ENCODE peak calls at places on chromosome 21, in eight cellular contexts. J, S, C, Y, V, D, F and P are unnamed samples.
A peak's percentile ranks its signal among the peaks of the same experiment; 100 is the strongest.

GRCh38 chr21:36087362-36088138 is 17.7 kb downstream of the CBR1 start:
- DNase-seq in Y (no peak), J (peak; percentile 97), D (no peak), C (no peak), F (peak; percentile 26), V (no peak), S (no peak), P (no peak)

GRCh38 chr21:34949499-34949898 is 99.6 kb downstream of the RUNX1 start:
- DNase-seq in V (no peak), S (no peak), F (no peak), C (no peak), J (no peak), D (no peak), Y (no peak), P (no peak)

GRCh38 chr21:35801388-35801787 is 258.9 kb downstream of the SETD4 start:
- DNase-seq in F (no peak), D (peak; percentile 2), C (no peak), V (no peak), Y (no peak), J (no peak), S (no peak), P (no peak)

GRCh38 chr21:38376235-38376634 is 119.4 kb downstream of the KCNJ15 start:
- DNase-seq in Y (no peak), D (peak; percentile 8), J (no peak), F (no peak), V (peak; percentile 19), S (no peak), C (no peak), P (no peak)

GRCh38 chr21:33682992-33683627 is 40.8 kb downstream of the ITSN1 start:
- DNase-seq in S (peak; percentile 98), V (no peak), Y (peak; percentile 66), D (peak; percentile 35), J (no peak), C (no peak), F (no peak), P (peak; percentile 9)

GRCh38 chr21:46399686-46400085 is 59.0 kb upstream of the DIP2A start:
- DNase-seq in Y (no peak), C (no peak), F (no peak), S (no peak), J (no peak), V (no peak), D (no peak), P (no peak)

GRCh38 chr21:41817228-41817627 is 50.4 kb upstream of the RIPK4 start:
- DNase-seq in J (peak; percentile 75), Y (peak; percentile 89), V (no peak), S (peak; percentile 74), D (peak; percentile 71), F (peak; percentile 79), C (no peak), P (peak; percentile 9)

GRCh38 chr21:45351526-45352275 is 53.3 kb upstream of the COL18A1 start:
- DNase-seq in F (no peak), V (no peak), J (no peak), D (no peak), S (no peak), Y (no peak), C (no peak), P (no peak)

GRCh38 chr21:46569071-46569470 is 35.8 kb downstream of the S100B start:
- DNase-seq in C (no peak), S (no peak), Y (peak; percentile 19), D (no peak), J (no peak), V (no peak), F (no peak), P (no peak)

GRCh38 chr21:25107708-25108107 is 499.6 kb downstream of the MRPL39 start:
- DNase-seq in F (no peak), J (no peak), D (no peak), Y (peak; percentile 8), S (peak; percentile 81), C (no peak), V (no peak), P (peak; percentile 76)

GRCh38 chr21:43311303-43311817 is 115.6 kb downstream of the SIK1 start:
- DNase-seq in S (no peak), F (no peak), J (no peak), C (no peak), D (no peak), Y (no peak), V (no peak), P (no peak)

GRCh38 chr21:42145569-42146250 is 73.2 kb upstream of the ABCG1 start:
- DNase-seq in S (peak; percentile 33), F (peak; percentile 95), C (peak; percentile 39), D (peak; percentile 65), Y (peak; percentile 89), J (peak; percentile 85), V (peak; percentile 73), P (peak; percentile 39)

GRCh38 chr21:38299651-38300050 is 42.9 kb downstream of the KCNJ15 start:
- DNase-seq in S (no peak), V (no peak), C (no peak), J (no peak), Y (no peak), D (no peak), F (no peak), P (no peak)

GRCh38 chr21:37437376-37438080 is 71.0 kb downstream of the DYRK1A start:
- DNase-seq in C (no peak), J (no peak), V (no peak), D (no peak), S (no peak), Y (no peak), F (no peak), P (no peak)

GRCh38 chr21:43734830-43735229 is 15.9 kb downstream of the PDXK start:
- DNase-seq in J (peak; percentile 69), C (no peak), V (no peak), D (no peak), F (no peak), Y (no peak), S (no peak), P (no peak)

GRCh38 chr21:19245188-19245580 is 841.6 kb upstream of the TMPRSS15 start:
- DNase-seq in S (no peak), F (no peak), Y (no peak), C (no peak), J (no peak), V (no peak), D (no peak), P (no peak)

GRCh38 chr21:35257413-35257812 is 208.3 kb upstream of the RUNX1 start:
- DNase-seq in F (no peak), V (no peak), D (no peak), S (peak; percentile 47), Y (peak; percentile 59), J (peak; percentile 51), C (no peak), P (no peak)

GRCh38 chr21:32083175-32083574 is 195.7 kb downstream of the MIS18A start:
- DNase-seq in C (no peak), F (no peak), D (no peak), J (no peak), Y (no peak), S (no peak), V (no peak), P (no peak)